ENCODE peak calls at places on chromosomes 4 and X, in six cellular contexts. T is endothelial cell; D is activated CD4-positive, alpha-beta T cell treated with anti-CD3 and anti-CD28 coated beads for 4 hours; O is activated T-helper 1 cell treated with anti-CD3 and anti-CD28 coated beads, Interleukin-2, amount 50 U/mL, for 16 hours; L is activated CD8-positive, alpha-beta memory T cell treated with anti-CD3 and anti-CD28 coated beads for 48 hours; B is CD4-positive, alpha-beta memory T cell. S is an unnamed sample.

GRCh38 chrX:367349-367748 is 19.4 kb downstream of the PPP2R3B start:
- DNase-seq in O (no peak), T (no peak), D (no peak), L (no peak), B (no peak), S (no peak)

GRCh38 chr4:153521995-153522799 is 56.0 kb downstream of the TMEM131L start:
- DNase-seq in D (peak), O (no peak), T (no peak), L (peak), B (peak), S (no peak)

GRCh38 chr4:8582436-8582835 is 2.2 kb downstream of the GPR78 start:
- DNase-seq in T (no peak), O (no peak), D (no peak), B (no peak), L (no peak), S (no peak)

GRCh38 chrX:80812176-80812575 is 2.5 kb upstream of the BRWD3 start:
- DNase-seq in T (peak), B (peak), L (no peak), D (peak), O (no peak), S (peak)

GRCh38 chr4:33722800-33723511 is 2521.4 kb downstream of the ARAP2 start:
- DNase-seq in D (no peak), O (no peak), B (no peak), T (no peak), L (no peak), S (no peak)

GRCh38 chr4:76267811-76268210 is 16.3 kb downstream of the FAM47E start:
- DNase-seq in T (no peak), L (no peak), D (no peak), B (no peak), O (no peak), S (no peak)

GRCh38 chr4:123967360-123967759 is 570.8 kb downstream of the SPRY1 start:
- DNase-seq in T (no peak), D (no peak), O (no peak), L (no peak), B (no peak), S (no peak)

GRCh38 chr4:90174622-90175023 is 47.4 kb downstream of the CCSER1 start:
- DNase-seq in L (no peak), O (no peak), D (no peak), T (no peak), B (no peak), S (no peak)

GRCh38 chr4:122224348-122224747 is 72.2 kb downstream of the BLTP1 start:
- DNase-seq in B (no peak), O (no peak), T (peak), L (no peak), D (no peak), S (peak)

GRCh38 chr4:173040200-173040599 is 128.4 kb upstream of the GALNT7 start:
- DNase-seq in L (no peak), O (no peak), D (no peak), B (no peak), T (no peak), S (no peak)

GRCh38 chrX:132463411-132463810 is 25.4 kb downstream of the MBNL3 start:
- DNase-seq in T (no peak), L (no peak), B (peak), D (no peak), O (no peak), S (no peak)

GRCh38 chr4:142021181-142021580 is 384.8 kb downstream of the IL15 start:
- DNase-seq in O (no peak), D (no peak), B (no peak), L (no peak), T (no peak), S (no peak)

GRCh38 chr4:109052699-109053656 is 249.5 kb downstream of the COL25A1 start:
- DNase-seq in T (no peak), L (no peak), B (no peak), O (no peak), D (no peak), S (no peak)

GRCh38 chrX:13220916-13221315 is 98.9 kb downstream of the ATXN3L start:
- DNase-seq in T (no peak), L (no peak), B (no peak), O (no peak), D (no peak), S (no peak)

GRCh38 chr4:41359069-41359769 is 102.5 kb downstream of the UCHL1 start:
- DNase-seq in T (peak), D (no peak), L (no peak), O (no peak), B (no peak), S (no peak)

GRCh38 chr4:55765070-55765469 is 54.5 kb upstream of the EXOC1L start:
- DNase-seq in L (no peak), T (no peak), O (no peak), B (no peak), D (no peak), S (no peak)

GRCh38 chr4:147334478-147334877 is 146.4 kb upstream of the EDNRA start:
- DNase-seq in O (no peak), D (no peak), L (no peak), B (no peak), T (no peak), S (no peak)

GRCh38 chrX:146602246-146602645 is 207.3 kb upstream of the CXorf51B start:
- DNase-seq in O (no peak), B (no peak), T (no peak), L (no peak), D (no peak), S (no peak)

GRCh38 chr4:78205601-78206000 is 148.5 kb downstream of the FRAS1 start:
- DNase-seq in L (no peak), D (no peak), B (no peak), O (no peak), T (peak), S (no peak)